ENCODE peak calls at places on chromosomes 7 and 10, in five cellular contexts. Y, S, V, J and L are unnamed samples.

GRCh38 chr10:98078774-98079173 is 48.4 kb upstream of the CRTAC1 start:
- DNase-seq in J (no peak), Y (no peak), S (no peak), V (no peak), L (no peak)

GRCh38 chr7:137953043-137953691 is 48.7 kb downstream of the CREB3L2 start:
- DNase-seq in S (no peak), Y (no peak), V (peak; percentile 50), J (no peak), L (no peak)

GRCh38 chr7:129163875-129164544 is 19.5 kb downstream of the TSPAN33 start:
- DNase-seq in V (no peak), S (peak; percentile 42), Y (peak; percentile 53), J (no peak), L (peak; percentile 70)

GRCh38 chr7:39587393-39587792 is 21.2 kb downstream of the YAE1 start:
- DNase-seq in S (no peak), Y (no peak), V (peak; percentile 12), J (no peak), L (no peak)

GRCh38 chr7:15309891-15310290 is 251.9 kb downstream of the AGMO start:
- DNase-seq in V (no peak), S (no peak), Y (no peak), J (no peak), L (no peak)

GRCh38 chr7:127885843-127886242 is 145.4 kb downstream of the LRRC4 start:
- DNase-seq in S (peak; percentile 92), Y (no peak), J (no peak), V (peak; percentile 69), L (no peak)

GRCh38 chr10:83680470-83680891 is 458.8 kb upstream of the GHITM start:
- DNase-seq in V (peak; percentile 11), S (no peak), J (peak; percentile 40), Y (no peak), L (no peak)

GRCh38 chr10:49600046-49600445 is 10.1 kb upstream of the SLC18A3 start:
- DNase-seq in Y (no peak), V (no peak), S (no peak), J (no peak), L (no peak)

GRCh38 chr10:60139798-60140566 is 233.6 kb upstream of the CCDC6 start:
- DNase-seq in Y (no peak), J (no peak), V (peak; percentile 49), S (no peak), L (no peak)

GRCh38 chr10:69045441-69046300 is 42.2 kb upstream of the SRGN start:
- DNase-seq in V (peak; percentile 75), S (peak; percentile 94), Y (no peak), J (peak; percentile 42), L (no peak)